ENCODE peak calls at places on chromosome 13, in ten cellular contexts. W is tibial nerve, P is ovary, J is transverse colon, S is stomach, D is H1, O is A549, G is K562, C is HepG2, V is GM12878. U is an unnamed sample.

GRCh38 chr13:65964672-65965071 is 1265.5 kb downstream of the PCDH9 start:
- DNase-seq in W (no peak), P (no peak), J (no peak), S (no peak), D (no peak), O (no peak), G (no peak), C (no peak), V (no peak), U (no peak)

GRCh38 chr13:61410669-61411297 is 4.9 kb downstream of the PCDH20 start:
- DNase-seq in W (no peak), P (no peak), J (no peak), S (no peak), D (no peak), O (no peak), G (no peak), C (peak), V (no peak), U (no peak)

GRCh38 chr13:35720690-35721554 is 244.4 kb upstream of the MAB21L1 start:
- DNase-seq in W (peak), P (peak), J (peak), S (peak), D (peak), O (peak), G (peak), C (peak), V (no peak), U (peak)

GRCh38 chr13:106617561-106617960 is 49.6 kb upstream of the ARGLU1 start:
- DNase-seq in W (no peak), P (no peak), J (no peak), S (no peak), D (peak), O (no peak), G (no peak), C (no peak), V (no peak), U (no peak)

GRCh38 chr13:32246468-32246867 is 68.7 kb downstream of the ZAR1L start:
- DNase-seq in W (peak), P (peak), J (peak), S (peak), D (peak), O (peak), G (peak), C (peak), V (no peak), U (no peak)

GRCh38 chr13:30193279-30194234 is 113.8 kb downstream of the KATNAL1 start:
- DNase-seq in W (no peak), P (no peak), J (no peak), S (no peak), D (no peak), O (no peak), G (no peak), C (no peak), V (peak), U (no peak)

GRCh38 chr13:101258071-101258470 is 158.2 kb downstream of the NALCN start:
- DNase-seq in W (no peak), P (no peak), J (no peak), S (no peak), D (no peak), O (peak), G (no peak), C (peak), V (peak), U (no peak)

GRCh38 chr13:40787062-40787461 is 2.3 kb upstream of the SLC25A15 start:
- DNase-seq in W (no peak), P (no peak), J (no peak), S (no peak), D (no peak), O (no peak), G (no peak), C (no peak), V (no peak), U (no peak)

GRCh38 chr13:113209336-113209879 is at the start of gene CUL4A:
- DNase-seq in W (peak), P (peak), J (peak), S (peak), D (no peak), O (peak), G (peak), C (peak), V (no peak), U (peak)

GRCh38 chr13:39970177-39970846 is 314.9 kb downstream of the COG6 start:
- DNase-seq in W (no peak), P (no peak), J (no peak), S (no peak), D (no peak), O (no peak), G (no peak), C (no peak), V (no peak), U (no peak)

GRCh38 chr13:102317593-102317992 is 84.3 kb downstream of the FGF14 start:
- DNase-seq in W (peak), P (peak), J (peak), S (peak), D (no peak), O (no peak), G (no peak), C (no peak), V (no peak), U (no peak)

GRCh38 chr13:74158028-74158427 is 23.8 kb upstream of the KLF12 start:
- DNase-seq in W (no peak), P (peak), J (no peak), S (no peak), D (no peak), O (no peak), G (no peak), C (no peak), V (no peak), U (peak)

GRCh38 chr13:101552797-101553196 is 100.3 kb downstream of the ITGBL1 start:
- DNase-seq in W (no peak), P (no peak), J (no peak), S (no peak), D (no peak), O (no peak), G (no peak), C (no peak), V (no peak), U (no peak)

GRCh38 chr13:29140277-29140676 is 320.1 kb downstream of the MTUS2 start:
- DNase-seq in W (no peak), P (no peak), J (no peak), S (no peak), D (no peak), O (no peak), G (no peak), C (no peak), V (no peak), U (no peak)

GRCh38 chr13:31149604-31150003 is 12.1 kb downstream of the HSPH1 start:
- DNase-seq in W (no peak), P (no peak), J (no peak), S (no peak), D (no peak), O (no peak), G (no peak), C (no peak), V (no peak), U (no peak)

GRCh38 chr13:46896346-46897138 is at the start of gene HTR2A:
- DNase-seq in W (no peak), P (peak), J (no peak), S (peak), D (no peak), O (no peak), G (no peak), C (no peak), V (no peak), U (peak)

GRCh38 chr13:29397265-29397664 is 198.2 kb downstream of the SLC7A1 start:
- DNase-seq in W (no peak), P (no peak), J (no peak), S (no peak), D (no peak), O (no peak), G (no peak), C (no peak), V (no peak), U (no peak)

GRCh38 chr13:107866007-107866665 is 349.2 kb downstream of the LIG4 start:
- DNase-seq in W (no peak), P (no peak), J (no peak), S (no peak), D (no peak), O (no peak), G (peak), C (no peak), V (no peak), U (peak)

GRCh38 chr13:90360785-90361184 is 986.7 kb upstream of the MIR17HG start:
- DNase-seq in W (no peak), P (no peak), J (no peak), S (no peak), D (no peak), O (no peak), G (no peak), C (no peak), V (no peak), U (no peak)

GRCh38 chr13:59111711-59112110 is 1052.0 kb downstream of the DIAPH3 start:
- DNase-seq in W (no peak), P (no peak), J (no peak), S (no peak), D (no peak), O (no peak), G (no peak), C (no peak), V (no peak), U (no peak)

GRCh38 chr13:59112375-59112774 is 1051.4 kb downstream of the DIAPH3 start:
- DNase-seq in W (no peak), P (no peak), J (peak), S (no peak), D (no peak), O (no peak), G (no peak), C (no peak), V (no peak), U (no peak)
- TF ChIP-seq EP300 in W (no peak), P (no peak), J (no peak), S (no peak), D (no peak), O (no peak), G (no peak), C (no peak), V (no peak), U (no peak)

GRCh38 chr13:51618626-51619025 is 34.4 kb downstream of the WDFY2 start:
- DNase-seq in W (no peak), P (no peak), J (no peak), S (no peak), D (no peak), O (no peak), G (no peak), C (no peak), V (no peak), U (no peak)

GRCh38 chr13:51619614-51620013 is 35.4 kb downstream of the WDFY2 start:
- DNase-seq in W (no peak), P (no peak), J (no peak), S (no peak), D (no peak), O (no peak), G (no peak), C (no peak), V (no peak), U (no peak)

GRCh38 chr13:51612867-51613266 is 28.6 kb downstream of the WDFY2 start:
- DNase-seq in W (no peak), P (no peak), J (no peak), S (no peak), D (no peak), O (no peak), G (no peak), C (no peak), V (no peak), U (no peak)

GRCh38 chr13:51613535-51613934 is 29.3 kb downstream of the WDFY2 start:
- DNase-seq in W (no peak), P (no peak), J (no peak), S (no peak), D (no peak), O (no peak), G (no peak), C (no peak), V (no peak), U (no peak)

GRCh38 chr13:51614350-51614786 is 30.1 kb downstream of the WDFY2 start:
- DNase-seq in W (no peak), P (no peak), J (peak), S (no peak), D (no peak), O (no peak), G (no peak), C (no peak), V (peak), U (no peak)
- TF ChIP-seq POLR2A in W (no peak), P (no peak), J (no peak), S (no peak), D (no peak), O (no peak), G (no peak), C (no peak), V (peak), U (no peak)

GRCh38 chr13:51823351-51823750 is 19.4 kb upstream of the DHRS12 start:
- DNase-seq in W (no peak), P (no peak), J (no peak), S (no peak), D (no peak), O (no peak), G (no peak), C (no peak), V (no peak), U (no peak)

GRCh38 chr13:51825681-51826254 is 19.2 kb downstream of the TMEM272 start:
- DNase-seq in W (no peak), P (no peak), J (no peak), S (no peak), D (no peak), O (no peak), G (no peak), C (no peak), V (no peak), U (no peak)

GRCh38 chr13:51822106-51822840 is 18.3 kb upstream of the DHRS12 start:
- DNase-seq in W (no peak), P (no peak), J (no peak), S (no peak), D (no peak), O (no peak), G (no peak), C (no peak), V (no peak), U (no peak)

GRCh38 chr13:51825165-51825592 is 19.8 kb downstream of the TMEM272 start:
- DNase-seq in W (no peak), P (no peak), J (no peak), S (no peak), D (no peak), O (no peak), G (no peak), C (no peak), V (no peak), U (no peak)

DNA sequence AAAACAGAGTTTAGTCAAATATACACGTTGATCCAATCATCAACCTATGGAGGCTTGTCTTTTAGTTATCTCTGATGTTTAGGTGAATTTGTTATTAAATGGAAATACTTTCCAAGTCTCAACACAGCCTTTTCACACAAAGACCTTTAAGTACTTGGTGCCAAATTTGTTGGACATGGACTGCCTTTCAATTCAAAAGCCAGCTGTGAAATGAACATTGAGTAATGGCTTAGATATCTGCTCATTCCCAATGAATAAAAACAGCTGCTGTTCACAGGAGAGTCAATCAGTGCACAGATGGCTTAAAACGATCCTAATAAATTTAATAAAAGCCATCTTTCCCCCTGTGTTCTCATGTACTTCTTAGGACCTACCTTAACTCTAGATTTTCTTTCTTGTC is 19.9 kb upstream of the DHRS12 start:
- DNase-seq in W (no peak), P (no peak), J (no peak), S (no peak), D (no peak), O (no peak), G (no peak), C (no peak), V (no peak), U (no peak)
- TF ChIP-seq EP300 in W (no peak), P (no peak), J (no peak), S (no peak), D (no peak), O (no peak), G (no peak), C (no peak), V (no peak), U (no peak)

GRCh38 chr13:97222934-97223710 is 989 bp downstream of the MBNL2 start:
- DNase-seq in W (no peak), P (no peak), J (no peak), S (no peak), D (no peak), O (no peak), G (no peak), C (no peak), V (no peak), U (no peak)
- TF ChIP-seq POLR2A in W (no peak), P (no peak), J (no peak), S (no peak), D (no peak), O (no peak), G (no peak), C (no peak), V (no peak), U (no peak)

DNA sequence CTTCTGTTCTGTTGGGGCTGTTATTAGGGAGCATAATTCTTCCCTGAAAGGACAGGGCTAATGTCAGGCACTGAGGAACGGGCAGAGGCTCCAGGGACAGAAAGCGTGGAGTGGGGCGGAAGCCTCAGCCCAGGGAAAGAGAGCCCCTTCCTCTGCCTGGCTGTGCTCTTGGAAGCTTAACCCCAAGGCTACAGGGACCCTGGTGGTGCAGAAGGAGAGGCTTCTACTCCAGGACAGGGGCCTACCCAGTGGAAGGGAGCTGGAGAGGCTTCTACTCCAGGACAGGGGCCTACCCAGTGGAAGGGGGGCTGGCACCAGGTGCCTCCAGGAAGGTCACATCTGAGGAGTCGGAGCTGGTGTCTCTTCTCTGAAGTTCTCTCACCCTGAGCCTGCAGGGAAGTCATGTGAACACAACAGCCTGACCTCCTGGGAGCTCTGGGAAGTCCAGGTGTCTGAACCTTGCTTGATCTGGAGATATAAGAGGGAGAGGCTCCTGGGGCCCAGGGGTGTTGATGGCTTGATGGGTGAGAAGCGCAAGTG is 159.5 kb upstream of the SOX1 start:
- DNase-seq in W (no peak), P (no peak), J (no peak), S (no peak), D (no peak), O (no peak), G (no peak), C (no peak), V (no peak), U (no peak)
- TF ChIP-seq EP300 in W (no peak), P (no peak), J (no peak), S (no peak), D (no peak), O (no peak), G (no peak), C (no peak), V (no peak), U (no peak)

GRCh38 chr13:110914293-110915056 is 394 bp downstream of the ANKRD10 start:
- DNase-seq in W (peak), P (peak), J (peak), S (peak), D (no peak), O (peak), G (peak), C (peak), V (no peak), U (peak)
- TF ChIP-seq POLR2A in W (peak), P (peak), J (peak), S (no peak), D (peak), O (peak), G (peak), C (peak), V (peak), U (no peak)

GRCh38 chr13:71613347-71613746 is 253.7 kb downstream of the DACH1 start:
- DNase-seq in W (no peak), P (no peak), J (no peak), S (no peak), D (no peak), O (no peak), G (no peak), C (no peak), V (no peak), U (no peak)
- TF ChIP-seq EP300 in W (no peak), P (no peak), J (no peak), S (no peak), D (no peak), O (no peak), G (no peak), C (no peak), V (no peak), U (no peak)

DNA sequence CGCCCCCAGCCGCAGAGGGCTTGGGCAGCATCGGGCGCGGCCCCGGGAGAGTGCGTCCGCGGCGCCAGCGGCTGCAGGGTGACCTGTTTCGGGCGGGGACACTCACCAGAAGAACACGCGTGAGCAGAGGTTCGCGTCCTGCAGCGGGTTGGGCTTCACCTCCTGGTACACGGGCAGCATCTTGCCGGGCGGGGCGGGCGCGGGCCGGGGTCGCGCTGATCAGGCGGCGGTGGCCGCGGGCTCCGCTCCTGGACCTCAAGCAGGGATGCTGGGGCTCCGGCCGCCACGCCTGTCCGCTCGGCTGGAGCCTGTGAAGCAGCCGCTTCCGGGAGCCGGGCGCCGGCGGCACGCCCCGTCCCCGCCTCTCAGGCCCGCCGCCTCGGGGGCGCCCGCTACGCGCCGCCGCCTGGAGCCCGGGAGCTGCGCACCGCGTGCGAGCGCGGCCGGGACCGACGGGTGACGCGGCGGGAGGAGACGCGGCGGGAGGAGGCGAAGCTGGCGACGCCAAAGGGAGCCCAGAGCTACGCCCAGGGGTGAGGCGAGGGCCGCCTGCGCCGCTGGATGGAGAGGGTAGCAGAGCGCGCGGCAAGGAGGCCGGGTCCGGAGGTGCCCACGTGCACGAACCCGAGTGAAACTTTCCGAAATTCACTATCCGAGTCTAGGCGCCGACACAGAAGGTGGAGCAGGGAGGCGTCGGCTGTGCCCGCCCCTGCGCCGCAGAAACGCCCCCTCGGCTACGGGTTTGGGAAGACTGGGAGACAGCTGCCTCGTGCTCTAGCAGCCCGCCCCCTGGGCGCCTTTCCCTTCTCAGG is at the start of gene ABCC4:
- DNase-seq in W (peak), P (peak), J (peak), S (peak), D (peak), O (peak), G (peak), C (peak), V (no peak), U (peak)
- TF ChIP-seq POLR2A in W (peak), P (no peak), J (no peak), S (no peak), D (no peak), O (peak), G (peak), C (no peak), V (peak), U (no peak)

U was measured in upper lobe of left lung.